ENCODE peak calls at places on chromosomes 13 and 19, in four cellular contexts. T is GM18507; H is LHCN-M2; S is CD4-positive, alpha-beta T cell. W is an unnamed sample.
A peak's percentile ranks its signal among the peaks of the same experiment; 100 is the strongest.

GRCh38 chr19:39695759-39696158 is 8.5 kb upstream of the LGALS14 start:
- DNase-seq in T (no peak), H (no peak), S (no peak), W (no peak)

GRCh38 chr19:13978306-13978705 is 26.0 kb downstream of the DCAF15 start:
- DNase-seq in T (no peak), H (no peak), S (no peak), W (no peak)

GRCh38 chr13:113753171-113753570 is 5.9 kb upstream of the TMEM255B start:
- DNase-seq in T (no peak), H (no peak), S (no peak), W (no peak)

GRCh38 chr19:49761625-49762311 is 1.3 kb downstream of the TSKS start:
- DNase-seq in T (no peak), H (peak; percentile 26), S (no peak), W (no peak)

GRCh38 chr13:42875448-42876269 is 94.3 kb downstream of the FAM216B start:
- DNase-seq in T (no peak), H (no peak), S (no peak), W (no peak)

GRCh38 chr19:29260477-29261317 is 47.7 kb upstream of the UQCRFS1 start:
- DNase-seq in T (no peak), H (peak; percentile 32), S (no peak), W (no peak)

GRCh38 chr19:33373701-33374405 is at the start of gene CEBPG:
- DNase-seq in T (peak; percentile 29), H (peak; percentile 38), S (peak; percentile 18), W (no peak)

GRCh38 chr13:83895994-83896580 is 13.8 kb upstream of the SLITRK1 start:
- DNase-seq in T (no peak), H (peak; percentile 97), S (no peak), W (no peak)

GRCh38 chr19:1866693-1867358 is 3.4 kb upstream of the KLF16 start:
- DNase-seq in T (no peak), H (no peak), S (no peak), W (no peak)

GRCh38 chr19:39704181-39705044 is at the start of gene LGALS14:
- DNase-seq in T (no peak), H (no peak), S (no peak), W (no peak)

GRCh38 chr13:112270951-112271350 is 105.2 kb upstream of the SPACA7 start:
- DNase-seq in T (no peak), H (no peak), S (no peak), W (no peak)

GRCh38 chr19:44596428-44597130 is 16.8 kb upstream of the IGSF23 start:
- DNase-seq in T (no peak), H (no peak), S (no peak), W (no peak)

GRCh38 chr13:39688278-39688677 is 32.8 kb downstream of the COG6 start:
- DNase-seq in T (no peak), H (no peak), S (no peak), W (no peak)

GRCh38 chr13:23488442-23488841 is 54.9 kb upstream of the SACS start:
- DNase-seq in T (no peak), H (peak; percentile 96), S (no peak), W (no peak)

GRCh38 chr19:45130888-45131615 is 29.7 kb downstream of the NKPD1 start:
- DNase-seq in T (no peak), H (peak; percentile 50), S (no peak), W (no peak)

GRCh38 chr13:96629331-96629730 is 364.9 kb downstream of the OXGR1 start:
- DNase-seq in T (no peak), H (no peak), S (no peak), W (no peak)

GRCh38 chr13:31264146-31264545 is 64.4 kb downstream of the B3GLCT start:
- DNase-seq in T (no peak), H (no peak), S (no peak), W (no peak)

GRCh38 chr19:530133-531008 is 1.2 kb upstream of the CDC34 start:
- DNase-seq in T (no peak), H (no peak), S (no peak), W (no peak)

GRCh38 chr13:81986308-81986707 is 1645.4 kb upstream of the SPRY2 start:
- DNase-seq in T (no peak), H (no peak), S (no peak), W (no peak)

GRCh38 chr13:50576156-50576555 is 267.3 kb downstream of the DLEU7 start:
- DNase-seq in T (no peak), H (peak; percentile 64), S (no peak), W (no peak)

GRCh38 chr13:34044660-34045080 is 226.7 kb downstream of the RFC3 start:
- DNase-seq in T (no peak), H (peak; percentile 90), S (no peak), W (no peak)

GRCh38 chr19:10112037-10112751 is 701 bp downstream of the P2RY11 start:
- DNase-seq in T (no peak), H (no peak), S (no peak), W (peak; percentile 73)

GRCh38 chr19:11381535-11382369 is 2.4 kb downstream of the EPOR start:
- DNase-seq in T (peak; percentile 65), H (peak; percentile 80), S (peak; percentile 33), W (peak; percentile 94)

GRCh38 chr13:103883152-103883551 is 816.9 kb upstream of the SLC10A2 start:
- DNase-seq in T (no peak), H (peak; percentile 96), S (no peak), W (no peak)

GRCh38 chr13:113009743-113010509 is 40.9 kb downstream of the MCF2L start:
- DNase-seq in T (no peak), H (no peak), S (no peak), W (no peak)

GRCh38 chr19:3359850-3360493 is 6.4 kb upstream of the NFIC start:
- DNase-seq in T (no peak), H (no peak), S (no peak), W (no peak)

GRCh38 chr13:109764045-109764444 is 22.3 kb downstream of the IRS2 start:
- DNase-seq in T (no peak), H (no peak), S (no peak), W (no peak)

GRCh38 chr13:42762917-42763316 is 18.5 kb upstream of the FAM216B start:
- DNase-seq in T (no peak), H (peak; percentile 78), S (no peak), W (no peak)

GRCh38 chr13:46367622-46368327 is 19.3 kb downstream of the RUBCNL start:
- DNase-seq in T (no peak), H (peak; percentile 53), S (no peak), W (no peak)

GRCh38 chr13:74114641-74115040 is 19.6 kb downstream of the KLF12 start:
- DNase-seq in T (no peak), H (no peak), S (no peak), W (no peak)

GRCh38 chr19:56109216-56109615 is 11.9 kb downstream of the ZNF787 start:
- DNase-seq in T (no peak), H (peak; percentile 67), S (no peak), W (no peak)

GRCh38 chr13:112005925-112006324 is 61.0 kb upstream of the SOX1 start:
- DNase-seq in T (no peak), H (no peak), S (no peak), W (no peak)

GRCh38 chr13:27086599-27087265 is 84.9 kb downstream of the USP12 start:
- DNase-seq in T (no peak), H (peak; percentile 15), S (no peak), W (no peak)

GRCh38 chr13:34654682-34655081 is 287.4 kb upstream of the NBEA start:
- DNase-seq in T (no peak), H (no peak), S (no peak), W (no peak)

GRCh38 chr13:73287871-73288270 is 229.1 kb downstream of the KLF5 start:
- DNase-seq in T (no peak), H (no peak), S (no peak), W (no peak)

GRCh38 chr19:12733369-12733896 is 1.1 kb downstream of the TRIR start:
- DNase-seq in T (no peak), H (peak; percentile 74), S (peak; percentile 12), W (no peak)

GRCh38 chr13:96769874-96770273 is 224.4 kb downstream of the OXGR1 start:
- DNase-seq in T (no peak), H (no peak), S (no peak), W (no peak)